ENCODE peak calls at places on chromosomes 6 and 20, in four cellular contexts. E, U, X and D are unnamed samples.

GRCh38 chr6:9126845-9127560 is 691.7 kb upstream of the SLC35B3 start:
- DNase-seq in E (peak), U (no peak), X (no peak), D (no peak)

GRCh38 chr6:148678682-148679081 is 68.1 kb upstream of the UST start:
- DNase-seq in E (no peak), U (no peak), X (no peak), D (no peak)

GRCh38 chr20:61664741-61665320 is 400.9 kb downstream of the TAF4 start:
- DNase-seq in E (no peak), U (no peak), X (no peak), D (no peak)

GRCh38 chr6:6885521-6886088 is 222.2 kb upstream of the RREB1 start:
- DNase-seq in E (no peak), U (no peak), X (peak), D (peak)

GRCh38 chr6:165674155-165675029 is 11.4 kb upstream of the PDE10A start:
- DNase-seq in E (no peak), U (no peak), X (no peak), D (no peak)

GRCh38 chr6:107618672-107619071 is 128.8 kb downstream of the SOBP start:
- DNase-seq in E (no peak), U (no peak), X (no peak), D (no peak)

GRCh38 chr6:33851959-33852358 is 48.2 kb upstream of the MLN start:
- DNase-seq in E (peak), U (no peak), X (no peak), D (no peak)

GRCh38 chr6:56856036-56856580 is 98.8 kb upstream of the BEND6 start:
- DNase-seq in E (no peak), U (no peak), X (no peak), D (no peak)

GRCh38 chr6:169035381-169036280 is 218.0 kb downstream of the THBS2 start:
- DNase-seq in E (no peak), U (peak), X (no peak), D (no peak)

GRCh38 chr6:128512296-128512695 is 8.1 kb downstream of the PTPRK start:
- DNase-seq in E (no peak), U (no peak), X (no peak), D (no peak)

GRCh38 chr6:28488916-28489365 is 26.7 kb downstream of the GPX6 start:
- DNase-seq in E (peak), U (peak), X (peak), D (no peak)

GRCh38 chr6:90284745-90285481 is 11.7 kb downstream of the BACH2 start:
- DNase-seq in E (peak), U (no peak), X (no peak), D (no peak)

GRCh38 chr6:169824848-169825557 is 73.6 kb downstream of the ERMARD start:
- DNase-seq in E (no peak), U (no peak), X (no peak), D (peak)

GRCh38 chr20:58710481-58711265 is 18.1 kb downstream of the NPEPL1 start:
- DNase-seq in E (no peak), U (peak), X (peak), D (peak)

GRCh38 chr6:16105056-16105455 is 23.8 kb upstream of the MYLIP start:
- DNase-seq in E (no peak), U (no peak), X (no peak), D (no peak)

GRCh38 chr6:90098025-90098474 is 198.6 kb downstream of the BACH2 start:
- DNase-seq in E (no peak), U (no peak), X (peak), D (peak)

GRCh38 chr20:45085867-45086266 is 15.1 kb downstream of the KCNS1 start:
- DNase-seq in E (no peak), U (no peak), X (no peak), D (no peak)

GRCh38 chr20:55533601-55534000 is 471.7 kb downstream of the CBLN4 start:
- DNase-seq in E (no peak), U (no peak), X (no peak), D (no peak)

GRCh38 chr20:50320910-50321796 is 130.5 kb downstream of the CEBPB start:
- DNase-seq in E (peak), U (peak), X (peak), D (peak)

GRCh38 chr6:17015551-17016381 is 86.1 kb upstream of the STMND1 start:
- DNase-seq in E (no peak), U (no peak), X (no peak), D (peak)

GRCh38 chr6:143885116-143885515 is 20.8 kb downstream of the ZC2HC1B start:
- DNase-seq in E (no peak), U (no peak), X (no peak), D (no peak)

GRCh38 chr6:96196633-96197032 is 180.9 kb downstream of the FUT9 start:
- DNase-seq in E (no peak), U (no peak), X (no peak), D (no peak)
- H3K27ac ChIP-seq in E (no peak), U (no peak), X (no peak), D (no peak)

DNA sequence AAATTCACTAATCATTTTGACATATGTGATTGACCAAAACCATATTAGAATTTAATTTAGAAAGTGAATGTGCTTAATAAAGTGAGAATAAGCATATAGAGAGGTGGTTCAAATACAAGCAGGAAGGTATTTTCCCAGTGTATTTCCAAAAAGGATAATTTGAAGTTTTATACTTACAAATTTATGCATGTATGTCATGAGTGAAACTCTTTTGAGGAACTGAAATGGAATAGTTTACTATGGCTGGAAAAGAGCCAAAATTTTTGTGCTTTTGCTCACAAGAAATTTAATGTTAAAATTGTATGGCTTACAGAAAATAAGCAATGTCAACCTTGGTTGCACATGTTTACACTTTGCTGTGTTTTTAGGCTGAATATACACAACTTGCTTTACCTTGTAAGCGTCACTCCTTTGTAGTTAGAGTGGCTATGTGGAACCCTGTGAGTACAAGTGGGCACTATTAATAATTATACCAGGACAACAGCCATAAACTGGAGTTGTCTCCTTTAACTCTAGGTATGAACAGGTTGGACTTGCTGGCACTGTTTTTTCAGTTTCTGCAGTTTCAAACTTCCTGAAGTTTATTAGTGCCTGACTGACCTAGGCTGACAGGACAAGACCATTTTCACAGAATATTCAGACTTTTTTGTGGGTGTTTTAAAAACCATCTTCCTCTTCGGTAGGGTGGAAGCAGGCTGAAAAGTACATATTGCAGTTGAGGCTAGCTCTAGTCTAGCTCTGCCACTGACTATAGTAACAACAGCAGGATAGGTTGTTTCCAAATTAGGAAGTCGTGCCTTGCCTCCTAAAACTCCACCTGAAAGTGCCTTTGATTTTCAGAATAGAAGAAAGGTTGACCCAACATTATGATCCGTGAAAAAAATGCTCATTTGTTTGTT is 6.0 kb downstream of the AFDN start:
- DNase-seq in E (no peak), U (no peak), X (no peak), D (no peak)
- H3K4me3 ChIP-seq in E (no peak), U (no peak), X (no peak), D (no peak)

DNA sequence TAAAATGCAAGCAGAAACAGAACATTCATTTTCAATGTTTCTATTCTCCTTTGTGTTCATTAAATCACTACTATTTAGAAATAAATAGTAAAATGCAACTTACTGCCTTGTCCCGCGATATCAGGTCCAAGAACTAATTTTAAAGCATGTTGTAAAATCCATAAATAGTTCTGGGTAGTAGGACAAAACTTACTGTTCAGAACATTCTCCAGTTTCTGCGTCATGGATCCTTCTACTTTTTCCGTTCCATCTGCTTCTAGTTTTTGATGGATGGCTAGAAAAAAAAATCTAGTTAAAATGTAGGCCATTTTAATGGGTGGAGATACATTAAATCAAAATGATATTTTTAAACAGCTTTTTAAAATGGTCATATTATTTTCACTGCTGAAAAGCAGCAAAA is 47.0 kb downstream of the HUS1B start:
- DNase-seq in E (no peak), U (no peak), X (no peak), D (no peak)
- TF ChIP-seq EP300 in E (no peak), U (no peak), X (no peak), D (no peak)

GRCh38 chr6:134046054-134046453 is 6.4 kb downstream of the SLC2A12 start:
- DNase-seq in E (no peak), U (no peak), X (no peak), D (no peak)

GRCh38 chr6:134039116-134039515 is 13.3 kb downstream of the SLC2A12 start:
- DNase-seq in E (no peak), U (no peak), X (no peak), D (no peak)

GRCh38 chr6:134035823-134036296 is 16.6 kb downstream of the SLC2A12 start:
- DNase-seq in E (peak), U (no peak), X (no peak), D (no peak)

GRCh38 chr6:134034951-134035822 is 17.2 kb downstream of the SLC2A12 start:
- DNase-seq in E (no peak), U (no peak), X (no peak), D (no peak)

GRCh38 chr6:134041093-134041492 is 11.3 kb downstream of the SLC2A12 start:
- DNase-seq in E (peak), U (no peak), X (no peak), D (no peak)
- H3K27ac ChIP-seq in E (no peak), U (no peak), X (no peak), D (no peak)

GRCh38 chr20:21397341-21398108 is at the start of gene NKX2-4:
- DNase-seq in E (no peak), U (no peak), X (no peak), D (no peak)
- H3K4me3 ChIP-seq in E (peak), U (peak), X (peak), D (peak)

GRCh38 chr6:157760589-157761330 is 62.3 kb upstream of the SNX9 start:
- DNase-seq in E (peak), U (no peak), X (no peak), D (no peak)

GRCh38 chr6:157763129-157763893 is 59.7 kb upstream of the SNX9 start:
- DNase-seq in E (peak), U (no peak), X (no peak), D (peak)

GRCh38 chr6:157761331-157761921 is 61.6 kb upstream of the SNX9 start:
- DNase-seq in E (no peak), U (no peak), X (no peak), D (no peak)

GRCh38 chr6:157762636-157763035 is 60.4 kb upstream of the SNX9 start:
- DNase-seq in E (peak), U (no peak), X (no peak), D (no peak)

DNA sequence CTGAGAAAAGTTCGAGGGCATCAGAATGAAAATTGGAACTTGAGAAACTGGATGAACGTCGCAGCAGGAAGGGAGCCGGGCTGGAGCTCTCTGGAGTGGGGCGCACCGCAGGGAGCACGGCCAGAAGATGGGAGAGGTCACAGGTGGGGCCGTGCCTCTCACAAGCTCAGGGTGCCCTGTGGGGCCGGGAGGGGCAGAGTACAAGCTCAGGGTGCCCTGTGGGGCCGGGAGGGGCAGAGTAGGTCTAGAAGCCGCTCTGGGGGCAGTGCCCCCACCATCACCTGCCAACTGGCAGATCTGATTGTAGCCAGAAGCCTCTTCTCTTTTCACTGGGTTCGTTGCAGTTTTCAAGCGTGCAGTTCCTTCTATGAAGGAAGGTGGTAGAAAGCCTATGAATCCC is 61.1 kb upstream of the SNX9 start:
- DNase-seq in E (no peak), U (no peak), X (no peak), D (no peak)
- TF ChIP-seq EP300 in E (no peak), U (no peak), X (no peak), D (no peak)

GRCh38 chr6:68559716-68560115 is 75.4 kb upstream of the ADGRB3 start:
- DNase-seq in E (no peak), U (no peak), X (no peak), D (no peak)
- H3K27ac ChIP-seq in E (no peak), U (no peak), X (no peak), D (no peak)

GRCh38 chr20:57574954-57575353 is 14.0 kb downstream of the PCK1 start:
- DNase-seq in E (no peak), U (no peak), X (no peak), D (no peak)

GRCh38 chr20:57578476-57579165 is 17.7 kb downstream of the PCK1 start:
- DNase-seq in E (no peak), U (no peak), X (no peak), D (no peak)

GRCh38 chr20:57577679-57578475 is 17.0 kb downstream of the PCK1 start:
- DNase-seq in E (no peak), U (no peak), X (no peak), D (no peak)

GRCh38 chr20:57576002-57576401 is 15.1 kb downstream of the PCK1 start:
- DNase-seq in E (no peak), U (no peak), X (no peak), D (no peak)

DNA sequence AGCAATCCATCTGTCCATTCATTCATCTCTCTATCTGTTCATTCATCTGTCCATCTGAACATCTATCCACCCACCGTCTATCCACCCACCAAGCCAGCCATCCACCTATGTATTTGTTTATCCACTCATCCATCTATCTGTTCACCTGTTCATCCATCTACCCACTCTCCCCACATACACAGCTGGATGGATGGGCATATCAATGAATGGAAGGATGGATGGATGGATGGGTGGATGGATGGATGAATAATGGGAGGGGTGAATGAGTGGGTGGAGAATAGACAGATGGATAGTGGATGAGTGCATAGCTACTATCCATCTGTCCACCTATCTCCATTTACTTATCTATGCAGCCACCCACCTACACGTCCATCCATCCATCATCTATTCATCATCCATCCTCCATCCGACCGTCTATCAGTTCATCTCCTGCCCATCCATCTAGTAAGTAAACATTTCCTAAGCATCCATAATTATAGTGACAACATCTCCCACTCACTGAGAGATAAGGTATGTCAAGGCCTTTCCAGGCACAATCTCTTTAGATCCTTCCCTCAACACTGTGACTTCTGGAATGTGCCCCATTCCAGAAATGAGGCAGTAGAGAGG is 16.1 kb downstream of the PCK1 start:
- DNase-seq in E (no peak), U (no peak), X (no peak), D (no peak)
- H3K4me3 ChIP-seq in E (no peak), U (no peak), X (no peak), D (no peak)

GRCh38 chr6:151681426-151682059 is 125.9 kb upstream of the ESR1 start:
- DNase-seq in E (no peak), U (no peak), X (no peak), D (no peak)
- TF ChIP-seq EP300 in E (no peak), U (no peak), X (no peak), D (no peak)

GRCh38 chr6:63963756-63964315 is 328.2 kb downstream of the PHF3 start:
- DNase-seq in E (no peak), U (no peak), X (no peak), D (no peak)

GRCh38 chr6:63964347-63964746 is 328.7 kb downstream of the PHF3 start:
- DNase-seq in E (no peak), U (no peak), X (no peak), D (no peak)

DNA sequence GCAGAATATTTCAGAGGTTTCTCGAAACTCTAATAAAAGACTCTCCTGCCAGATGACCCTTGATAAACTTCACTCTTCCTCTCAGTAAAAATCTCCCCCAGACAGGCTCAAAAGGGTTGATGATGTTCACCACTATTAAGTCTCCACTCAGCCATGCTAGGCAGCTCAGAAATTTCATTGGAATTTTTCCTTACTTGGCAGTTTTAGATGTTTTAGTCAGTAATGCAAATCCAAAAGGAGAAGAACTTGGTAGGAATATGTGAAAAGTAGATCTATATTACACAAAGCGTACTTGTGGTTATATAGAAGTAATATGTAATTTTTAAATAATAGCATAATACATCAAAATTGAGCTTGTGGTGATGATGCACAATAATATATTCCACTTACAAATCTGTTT is 333.0 kb downstream of the PHF3 start:
- DNase-seq in E (no peak), U (no peak), X (no peak), D (no peak)
- H3K27ac ChIP-seq in E (no peak), U (no peak), X (no peak), D (no peak)